ENCODE peak calls at places on chromosomes 6 and 20, in nine cellular contexts. A is epithelial cell of esophagus, P is heart right ventricle, Y is coronary artery, L is fibroblast of lung, C is AG09319, R is endothelial cell, X is GM12865, I is psoas muscle. D is an unnamed sample.

GRCh38 chr6:73523434-73524123 is 2.7 kb upstream of the EEF1A1 start:
- DNase-seq in A (peak; percentile 63), P (peak; percentile 57), Y (peak; percentile 78), L (peak; percentile 57), C (no peak), R (peak; percentile 47), X (peak; percentile 93), I (peak; percentile 72), D (peak; percentile 46)

GRCh38 chr20:58538752-58539151 is 23.6 kb upstream of the APCDD1L start:
- DNase-seq in A (no peak), P (no peak), Y (no peak), L (no peak), C (no peak), R (no peak), X (no peak), I (no peak), D (peak; percentile 55)

GRCh38 chr6:131400054-131400781 is 172.8 kb upstream of the ARG1 start:
- DNase-seq in A (peak; percentile 54), P (no peak), Y (no peak), L (peak; percentile 83), C (peak; percentile 60), R (no peak), X (no peak), I (no peak), D (peak; percentile 93)

GRCh38 chr6:7922596-7922995 is 12.0 kb upstream of the TXNDC5 start:
- DNase-seq in A (no peak), P (no peak), Y (no peak), L (peak; percentile 49), C (no peak), R (no peak), X (no peak), I (no peak), D (peak; percentile 87)

GRCh38 chr20:10501377-10501776 is 66.3 kb downstream of the SLX4IP start:
- DNase-seq in A (peak; percentile 33), P (no peak), Y (no peak), L (no peak), C (no peak), R (no peak), X (no peak), I (no peak), D (no peak)

GRCh38 chr20:63968136-63968927 is 1.4 kb downstream of the ZNF512B start:
- DNase-seq in A (no peak), P (peak; percentile 8), Y (no peak), L (no peak), C (no peak), R (no peak), X (no peak), I (no peak), D (no peak)

GRCh38 chr6:50819906-50820589 is 1.4 kb downstream of the TFAP2B start:
- DNase-seq in A (no peak), P (no peak), Y (no peak), L (no peak), C (no peak), R (no peak), X (no peak), I (no peak), D (no peak)

GRCh38 chr6:139764498-139764986 is 390.1 kb upstream of the CITED2 start:
- DNase-seq in A (peak; percentile 90), P (peak; percentile 48), Y (no peak), L (peak; percentile 93), C (no peak), R (no peak), X (peak; percentile 61), I (peak; percentile 67), D (peak; percentile 97)

GRCh38 chr6:143601501-143601900 is 76.3 kb upstream of the PHACTR2 start:
- DNase-seq in A (no peak), P (no peak), Y (no peak), L (no peak), C (no peak), R (no peak), X (no peak), I (no peak), D (no peak)

GRCh38 chr6:166598441-166599138 is 12.1 kb upstream of the RAMACL start:
- DNase-seq in A (peak; percentile 79), P (peak; percentile 49), Y (no peak), L (peak; percentile 96), C (peak; percentile 83), R (peak; percentile 42), X (no peak), I (no peak), D (peak; percentile 97)

GRCh38 chr20:8376940-8377339 is 244.9 kb downstream of the PLCB1 start:
- DNase-seq in A (no peak), P (no peak), Y (no peak), L (no peak), C (no peak), R (no peak), X (no peak), I (no peak), D (no peak)

GRCh38 chr20:32632461-32633354 is 41.0 kb downstream of the C20orf203 start:
- DNase-seq in A (no peak), P (no peak), Y (no peak), L (no peak), C (no peak), R (no peak), X (no peak), I (no peak), D (no peak)

GRCh38 chr6:47076422-47077344 is 34.6 kb upstream of the ADGRF1 start:
- DNase-seq in A (no peak), P (no peak), Y (no peak), L (peak; percentile 71), C (no peak), R (no peak), X (no peak), I (no peak), D (no peak)

GRCh38 chr6:167079853-167080297 is 43.0 kb upstream of the CCR6 start:
- DNase-seq in A (no peak), P (no peak), Y (no peak), L (no peak), C (no peak), R (no peak), X (peak; percentile 94), I (no peak), D (no peak)

DNA sequence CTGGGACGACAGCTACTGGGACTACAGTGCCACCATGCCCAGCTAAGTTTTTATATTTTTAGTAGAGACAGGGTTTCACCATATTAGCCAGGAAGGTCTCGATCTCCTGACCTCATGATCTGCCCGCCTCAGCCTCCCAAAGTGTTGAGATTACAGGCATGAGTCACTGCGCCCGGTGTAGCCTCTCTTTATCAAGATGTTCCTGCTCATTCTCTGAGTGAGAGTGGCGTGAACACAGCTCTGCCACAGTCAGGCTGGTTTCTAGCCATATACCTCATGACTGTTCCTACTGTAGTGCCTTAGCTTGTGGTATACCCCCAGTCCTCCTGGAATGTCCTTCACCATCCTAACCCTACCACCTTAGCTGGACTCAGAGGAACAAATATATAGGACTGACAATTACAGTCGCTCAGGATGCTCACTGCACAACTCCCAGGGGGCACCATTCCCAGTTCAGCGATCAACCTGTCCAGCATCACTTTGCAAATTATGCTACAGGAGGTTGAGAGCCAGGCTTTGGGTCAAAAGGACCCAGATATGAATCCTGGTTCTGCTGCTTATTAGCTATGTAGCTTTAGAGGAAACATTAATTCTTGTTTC is 86.3 kb downstream of the CHMP4B start:
- DNase-seq in A (no peak), P (no peak), Y (no peak), L (no peak), C (no peak), R (peak; percentile 24), X (no peak), I (no peak), D (no peak)
- TF ChIP-seq CTCF in A (no peak), P (no peak), Y (no peak), L (no peak), C (no peak), R (peak; percentile 29), X (no peak), I (peak; percentile 7), D (no peak)

DNA sequence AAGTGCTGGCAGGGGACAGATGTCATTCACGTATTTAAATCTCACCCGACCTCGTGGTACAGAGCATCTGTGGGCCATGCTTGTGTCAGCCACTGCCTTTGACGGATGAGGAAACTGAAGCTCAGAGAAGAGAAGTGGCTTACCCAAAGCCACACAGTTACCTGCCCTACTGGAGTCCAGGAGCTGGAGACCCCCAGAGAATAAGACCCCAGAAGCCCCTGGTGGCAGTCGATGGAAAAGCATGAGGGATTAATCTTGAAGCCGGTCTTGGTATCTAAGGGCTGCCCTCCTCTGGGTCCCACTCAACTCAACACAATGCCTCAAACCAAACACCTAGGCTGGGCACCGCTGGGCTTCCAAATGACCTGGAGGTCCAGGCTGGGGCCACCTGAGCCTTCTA is 83.1 kb downstream of the GRM4 start:
- DNase-seq in A (no peak), P (no peak), Y (no peak), L (no peak), C (no peak), R (no peak), X (no peak), I (no peak), D (no peak)
- TF ChIP-seq CTCF in A (no peak), P (no peak), Y (no peak), L (peak; percentile 11), C (no peak), R (peak; percentile 66), X (peak; percentile 10), I (no peak), D (peak; percentile 17)

GRCh38 chr6:154840363-154840762 is 107.1 kb downstream of the SCAF8 start:
- DNase-seq in A (no peak), P (no peak), Y (no peak), L (no peak), C (no peak), R (no peak), X (no peak), I (no peak), D (no peak)

GRCh38 chr6:154847318-154847717 is 114.1 kb downstream of the SCAF8 start:
- DNase-seq in A (peak; percentile 31), P (no peak), Y (no peak), L (peak; percentile 16), C (no peak), R (no peak), X (no peak), I (no peak), D (peak; percentile 25)

GRCh38 chr6:154841109-154841508 is 107.9 kb downstream of the SCAF8 start:
- DNase-seq in A (no peak), P (no peak), Y (no peak), L (no peak), C (no peak), R (no peak), X (no peak), I (no peak), D (no peak)

GRCh38 chr6:154839546-154839945 is 106.3 kb downstream of the SCAF8 start:
- DNase-seq in A (no peak), P (no peak), Y (no peak), L (no peak), C (no peak), R (no peak), X (no peak), I (no peak), D (no peak)

GRCh38 chr6:154842828-154843227 is 109.6 kb downstream of the SCAF8 start:
- DNase-seq in A (no peak), P (no peak), Y (no peak), L (no peak), C (no peak), R (no peak), X (no peak), I (no peak), D (no peak)
- TF ChIP-seq CTCF in A (no peak), P (no peak), Y (no peak), L (no peak), C (no peak), R (no peak), X (no peak), I (no peak), D (no peak)

DNA sequence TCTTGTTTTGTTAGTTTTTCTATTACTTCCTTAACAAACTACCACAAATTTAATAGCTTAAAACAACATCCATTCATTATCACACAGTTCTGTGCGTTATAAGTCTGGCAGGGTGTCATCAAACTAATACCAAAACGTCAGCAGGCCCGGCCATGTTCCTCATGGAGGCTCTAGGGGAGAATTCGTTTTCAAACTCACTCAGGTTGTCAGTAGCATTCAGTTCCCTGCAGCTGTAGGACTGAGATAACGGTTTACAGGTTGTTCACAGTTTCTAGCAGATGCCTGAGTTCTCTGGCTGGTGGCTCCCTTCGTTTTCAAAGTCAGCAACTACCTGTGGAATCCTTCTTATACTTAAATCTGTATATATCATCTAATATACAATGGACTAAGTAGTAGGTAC is 72.5 kb upstream of the PRSS16 start:
- DNase-seq in A (no peak), P (no peak), Y (no peak), L (no peak), C (no peak), R (no peak), X (no peak), I (no peak), D (no peak)
- TF ChIP-seq CTCF in A (no peak), P (no peak), Y (no peak), L (no peak), C (no peak), R (no peak), X (no peak), I (no peak), D (no peak)

D was measured in fibroblast of mammary gland.